ENCODE peak calls at places on chromosomes 12 and 14, in six cellular contexts. E, R, M, T, G and C are unnamed samples.

GRCh38 chr12:100927825-100928224 is 133.2 kb downstream of the ANO4 start:
- DNase-seq in R (no peak), G (no peak), E (peak), M (no peak), T (peak), C (no peak)

GRCh38 chr14:82067221-82067620 is 533.6 kb upstream of the SEL1L start:
- DNase-seq in T (no peak), M (no peak), E (no peak), G (no peak), R (no peak), C (no peak)

GRCh38 chr12:68040450-68041075 is 51.3 kb downstream of the IFNG-AS1 start:
- DNase-seq in G (peak), T (peak), R (peak), E (peak), M (peak), C (peak)

GRCh38 chr12:31650927-31651326 is 8.6 kb upstream of the ETFBKMT start:
- DNase-seq in G (no peak), M (no peak), T (no peak), R (no peak), E (no peak), C (no peak)

GRCh38 chr14:51650721-51651387 is 856 bp upstream of the FRMD6 start:
- DNase-seq in E (no peak), R (no peak), M (peak), T (no peak), G (no peak), C (no peak)

GRCh38 chr14:64758025-64758521 is 53.8 kb downstream of the PLEKHG3 start:
- DNase-seq in R (no peak), G (no peak), T (peak), E (peak), M (no peak), C (no peak)

GRCh38 chr12:1318327-1319031 is 275.9 kb downstream of the FBXL14 start:
- DNase-seq in E (peak), R (peak), G (no peak), M (peak), T (peak), C (no peak)

GRCh38 chr14:93316716-93317115 is 16.1 kb downstream of the BTBD7 start:
- DNase-seq in T (no peak), M (no peak), R (no peak), E (no peak), G (no peak), C (no peak)

GRCh38 chr12:52146822-52147366 is 44.9 kb downstream of the KRT80 start:
- DNase-seq in R (no peak), G (no peak), E (no peak), T (no peak), M (no peak), C (no peak)

GRCh38 chr14:76953196-76953945 is 75.1 kb downstream of the IRF2BPL start:
- DNase-seq in M (no peak), T (peak), G (peak), R (peak), E (peak), C (peak)

GRCh38 chr12:94875525-94875924 is 128.0 kb downstream of the NDUFA12 start:
- DNase-seq in R (no peak), G (peak), T (peak), E (no peak), M (no peak), C (no peak)
- TF ChIP-seq CTCF in R (no peak), G (peak), T (no peak), E (no peak), M (peak), C (no peak)

GRCh38 chr12:115838952-115839351 is 438.5 kb downstream of the MED13L start:
- DNase-seq in G (no peak), M (no peak), T (no peak), R (no peak), E (no peak), C (no peak)
- TF ChIP-seq CTCF in G (no peak), M (no peak), T (no peak), R (no peak), E (no peak), C (no peak)

DNA sequence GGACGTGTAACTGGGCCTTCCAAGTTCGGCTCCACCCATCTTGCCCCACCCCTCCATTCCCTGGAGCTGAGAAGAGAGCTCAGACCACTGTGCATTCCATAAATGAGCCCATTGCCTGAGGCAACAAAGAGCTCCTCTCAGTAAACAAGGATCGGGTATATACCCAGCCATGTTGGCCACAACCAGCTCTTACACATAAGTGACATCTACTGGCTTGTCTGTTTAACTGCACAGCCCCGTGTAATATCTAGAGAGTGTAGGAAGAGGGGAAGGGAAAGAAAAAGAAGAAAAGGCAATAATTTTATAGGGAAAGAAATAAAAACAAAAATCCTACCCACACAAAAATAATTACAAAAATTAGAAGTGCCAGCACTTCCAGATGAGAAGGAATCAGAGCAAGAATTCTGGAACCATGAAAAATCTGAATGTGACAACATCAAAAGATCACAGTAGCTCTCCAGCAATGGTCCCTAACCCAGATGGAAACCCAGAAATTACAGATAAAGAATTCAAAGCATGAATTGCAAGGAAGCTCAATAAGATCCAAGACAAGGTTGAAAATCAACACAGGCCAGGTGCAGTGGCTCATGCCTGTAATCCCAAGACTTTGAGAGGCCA is 308.1 kb downstream of the RPAP3 start:
- DNase-seq in R (peak), M (no peak), E (peak), G (peak), T (peak), C (no peak)
- TF ChIP-seq CTCF in R (peak), M (no peak), E (peak), G (peak), T (peak), C (peak)

DNA sequence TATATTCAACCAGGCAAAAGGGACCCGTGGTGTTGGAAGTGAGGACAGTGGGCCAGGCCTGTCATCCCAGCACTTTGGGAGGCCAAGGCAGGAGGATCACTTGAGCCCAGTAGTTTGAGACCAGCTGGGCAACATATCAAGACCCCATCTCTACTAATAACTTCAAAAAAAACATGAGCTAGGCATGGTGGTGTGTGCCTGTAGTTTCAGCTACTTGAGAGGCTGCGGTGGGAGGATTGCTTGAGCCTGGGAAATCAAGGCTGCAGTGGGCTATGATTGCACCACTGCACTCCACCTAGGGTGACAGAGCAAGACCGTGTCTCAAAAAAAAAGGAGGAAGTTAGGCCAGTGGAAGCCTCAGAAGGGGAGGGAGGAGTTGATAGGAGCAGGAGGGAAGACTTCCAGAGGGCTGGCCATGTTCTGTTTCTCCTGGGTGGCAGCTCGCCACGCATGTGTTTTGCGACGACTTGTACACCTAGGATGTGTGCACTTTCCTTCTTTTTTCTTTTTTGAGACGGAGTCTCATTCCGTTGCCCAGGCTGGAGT is 10.1 kb downstream of the SLC25A29 start:
- DNase-seq in G (no peak), M (no peak), E (no peak), T (no peak), R (no peak), C (no peak)
- TF ChIP-seq CTCF in G (no peak), M (no peak), E (no peak), T (no peak), R (no peak), C (no peak)

GRCh38 chr14:97164014-97164413 is 366.8 kb downstream of the VRK1 start:
- DNase-seq in E (no peak), T (no peak), R (no peak), G (no peak), M (no peak), C (no peak)
- TF ChIP-seq CTCF in E (peak), T (no peak), R (no peak), G (peak), M (no peak), C (no peak)

GRCh38 chr14:103746706-103747105 is 31.1 kb downstream of the ZFYVE21 start:
- DNase-seq in M (no peak), E (peak), G (no peak), R (peak), T (no peak), C (no peak)

GRCh38 chr14:103753809-103754208 is 38.2 kb downstream of the ZFYVE21 start:
- DNase-seq in T (no peak), G (no peak), R (no peak), E (no peak), M (no peak), C (no peak)

GRCh38 chr14:103749452-103749851 is 33.8 kb downstream of the ZFYVE21 start:
- DNase-seq in E (no peak), R (no peak), G (no peak), T (no peak), M (no peak), C (no peak)

GRCh38 chr14:103748539-103748867 is 32.9 kb downstream of the ZFYVE21 start:
- DNase-seq in M (no peak), R (no peak), T (no peak), G (no peak), E (no peak), C (no peak)

DNA sequence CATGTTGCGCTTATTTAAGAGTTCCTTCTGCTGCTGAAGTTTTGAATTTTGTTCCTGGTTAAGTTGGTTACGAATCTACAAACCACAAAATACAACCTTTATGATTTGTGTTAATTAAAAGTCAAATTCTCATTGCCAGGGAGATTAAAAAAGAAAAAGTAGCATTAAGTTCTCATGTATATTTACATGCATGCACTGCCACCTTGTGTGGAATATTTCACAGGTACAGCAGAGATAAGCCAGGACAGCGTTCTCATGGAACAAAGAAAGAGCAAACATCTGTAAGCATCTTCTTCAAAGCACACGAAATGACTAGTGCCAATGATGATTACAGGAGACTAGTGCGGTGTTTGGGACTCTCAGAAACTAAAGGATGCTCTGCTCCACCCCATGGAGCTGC is 34.2 kb downstream of the ZFYVE21 start:
- DNase-seq in G (no peak), T (no peak), M (no peak), E (no peak), R (no peak), C (no peak)
- TF ChIP-seq CTCF in G (peak), T (no peak), M (no peak), E (no peak), R (no peak), C (no peak)